ENCODE peak calls at places on chromosomes 6 and 20, in nine cellular contexts. A, L, O, Y, P, F, T, R and W are unnamed samples.

GRCh38 chr20:18032977-18033892 is 24.5 kb downstream of the OVOL2 start:
- DNase-seq in A (no peak), L (no peak), O (no peak), Y (no peak), P (no peak), F (no peak), T (peak), R (no peak), W (no peak)

GRCh38 chr20:45358282-45359068 is 4.5 kb upstream of the SYS1 start:
- DNase-seq in A (no peak), L (peak), O (no peak), Y (no peak), P (no peak), F (no peak), T (peak), R (no peak), W (peak)

GRCh38 chr6:31530659-31531058 is 1.9 kb downstream of the MCCD1 start:
- DNase-seq in A (no peak), L (no peak), O (no peak), Y (no peak), P (peak), F (no peak), T (no peak), R (no peak), W (no peak)

GRCh38 chr6:107555449-107555848 is 65.5 kb downstream of the SOBP start:
- DNase-seq in A (no peak), L (no peak), O (no peak), Y (no peak), P (no peak), F (no peak), T (no peak), R (no peak), W (no peak)

GRCh38 chr6:124535746-124536145 is 426.5 kb upstream of the RNF217 start:
- DNase-seq in A (no peak), L (peak), O (no peak), Y (peak), P (no peak), F (peak), T (no peak), R (no peak), W (peak)

GRCh38 chr20:9627219-9627618 is 112.8 kb downstream of the LAMP5 start:
- DNase-seq in A (peak), L (no peak), O (no peak), Y (no peak), P (no peak), F (no peak), T (no peak), R (no peak), W (no peak)

GRCh38 chr6:52641826-52642225 is 29.1 kb upstream of the TMEM14A start:
- DNase-seq in A (no peak), L (no peak), O (no peak), Y (no peak), P (no peak), F (no peak), T (no peak), R (no peak), W (no peak)

GRCh38 chr6:168384045-168385038 is 56.6 kb upstream of the SMOC2 start:
- DNase-seq in A (no peak), L (no peak), O (no peak), Y (no peak), P (no peak), F (no peak), T (peak), R (no peak), W (no peak)

GRCh38 chr6:36075656-36076055 is 48.0 kb downstream of the MAPK14 start:
- DNase-seq in A (no peak), L (no peak), O (no peak), Y (no peak), P (peak), F (peak), T (no peak), R (no peak), W (no peak)

GRCh38 chr6:49550413-49551125 is at the start of gene C6orf141:
- DNase-seq in A (peak), L (peak), O (no peak), Y (peak), P (no peak), F (peak), T (peak), R (no peak), W (peak)

GRCh38 chr6:165819394-165819793 is 156.4 kb upstream of the PDE10A start:
- DNase-seq in A (no peak), L (no peak), O (no peak), Y (peak), P (no peak), F (no peak), T (no peak), R (no peak), W (no peak)

GRCh38 chr6:6747371-6747770 is 158.9 kb downstream of the LY86 start:
- DNase-seq in A (no peak), L (no peak), O (no peak), Y (no peak), P (no peak), F (no peak), T (no peak), R (no peak), W (no peak)

GRCh38 chr6:43977404-43978111 is 149.7 kb downstream of the MRPL14 start:
- DNase-seq in A (peak), L (no peak), O (no peak), Y (no peak), P (no peak), F (no peak), T (no peak), R (no peak), W (no peak)

GRCh38 chr6:167731216-167731615 is 95.5 kb upstream of the AFDN start:
- DNase-seq in A (no peak), L (no peak), O (no peak), Y (no peak), P (no peak), F (no peak), T (no peak), R (no peak), W (no peak)

GRCh38 chr6:142485256-142485655 is 183.4 kb downstream of the ADGRG6 start:
- DNase-seq in A (no peak), L (no peak), O (no peak), Y (no peak), P (no peak), F (no peak), T (peak), R (no peak), W (no peak)

GRCh38 chr20:30985386-30985785 is 272.1 kb upstream of the DEFB115 start:
- DNase-seq in A (peak), L (no peak), O (no peak), Y (no peak), P (no peak), F (no peak), T (no peak), R (no peak), W (no peak)

GRCh38 chr6:110053395-110054240 is 75.5 kb downstream of the GPR6 start:
- DNase-seq in A (no peak), L (peak), O (no peak), Y (peak), P (peak), F (peak), T (peak), R (peak), W (no peak)

GRCh38 chr20:45323731-45324130 is 15.6 kb upstream of the MATN4 start:
- DNase-seq in A (no peak), L (no peak), O (no peak), Y (no peak), P (no peak), F (no peak), T (peak), R (no peak), W (no peak)

GRCh38 chr20:926646-927045 is 10.5 kb upstream of the ANGPT4 start:
- DNase-seq in A (no peak), L (no peak), O (no peak), Y (no peak), P (no peak), F (no peak), T (peak), R (no peak), W (no peak)

GRCh38 chr6:38567436-38567835 is 72.3 kb downstream of the BTBD9 start:
- DNase-seq in A (no peak), L (peak), O (no peak), Y (peak), P (peak), F (peak), T (peak), R (peak), W (peak)

GRCh38 chr20:3276400-3277015 is 37.5 kb upstream of the SLC4A11 start:
- DNase-seq in A (peak), L (peak), O (no peak), Y (peak), P (peak), F (peak), T (peak), R (no peak), W (no peak)

GRCh38 chr20:34066476-34067090 is 45.5 kb downstream of the EIF2S2 start:
- DNase-seq in A (no peak), L (no peak), O (no peak), Y (no peak), P (no peak), F (no peak), T (peak), R (peak), W (no peak)

GRCh38 chr6:138521800-138522199 is 22.5 kb upstream of the NHSL1 start:
- DNase-seq in A (no peak), L (no peak), O (no peak), Y (no peak), P (no peak), F (no peak), T (no peak), R (no peak), W (no peak)

GRCh38 chr6:31401403-31401802 is 2.0 kb upstream of the MICA start:
- DNase-seq in A (no peak), L (peak), O (no peak), Y (peak), P (no peak), F (peak), T (peak), R (peak), W (peak)

GRCh38 chr6:18160921-18161320 is 5.7 kb downstream of the KDM1B start:
- DNase-seq in A (no peak), L (no peak), O (no peak), Y (no peak), P (no peak), F (no peak), T (peak), R (no peak), W (no peak)

GRCh38 chr6:130834482-130835251 is 7.5 kb downstream of the SMLR1 start:
- DNase-seq in A (no peak), L (no peak), O (no peak), Y (no peak), P (no peak), F (no peak), T (no peak), R (no peak), W (no peak)

GRCh38 chr20:48266571-48266970 is 481.3 kb upstream of the SULF2 start:
- DNase-seq in A (no peak), L (no peak), O (no peak), Y (no peak), P (no peak), F (no peak), T (no peak), R (no peak), W (no peak)